ENCODE peak calls at places on chromosomes 13 and 19, in nine cellular contexts. B is gastrocnemius medialis; C is lung; P is foreskin keratinocyte; G is CD4-positive, CD25-positive, alpha-beta regulatory T cell; D is ascending aorta; T is body of pancreas; Y is upper lobe of right lung; H is prostate gland. Z is an unnamed sample. For H3K4me1, the result is how much of the 10 kb centered on the place peaks cover.

GRCh38 chr13:59269476-59269875 is 894.3 kb downstream of the DIAPH3 start:
- DNase-seq in H (no peak), B (no peak), D (no peak), Y (no peak), G (no peak), C (no peak), T (no peak), P (peak), Z (no peak)

GRCh38 chr19:29784598-29785223 is 27.1 kb upstream of the CCNE1 start:
- DNase-seq in D (no peak), G (no peak), C (no peak), B (no peak), T (no peak), Y (no peak), P (no peak), H (no peak), Z (no peak)

GRCh38 chr19:10461047-10461949 is 41.0 kb downstream of the PDE4A start:
- DNase-seq in H (peak), G (peak), T (peak), C (peak), B (peak), D (peak), Y (peak), P (peak), Z (peak)

GRCh38 chr19:2176336-2176994 is 12.7 kb downstream of the DOT1L start:
- DNase-seq in Y (no peak), G (no peak), P (peak), D (no peak), H (peak), C (peak), T (no peak), B (peak), Z (no peak)

GRCh38 chr13:63088226-63088625 is 1672.6 kb upstream of the PCDH20 start:
- DNase-seq in H (no peak), T (no peak), P (peak), D (no peak), C (no peak), B (no peak), Y (no peak), G (no peak), Z (no peak)

GRCh38 chr13:94416454-94417080 is 62.9 kb downstream of the DCT start:
- DNase-seq in G (no peak), T (no peak), H (no peak), D (no peak), B (no peak), Y (no peak), C (no peak), P (no peak), Z (no peak)

GRCh38 chr13:86757236-86757978 is 913.8 kb upstream of the SLITRK5 start:
- DNase-seq in H (no peak), G (no peak), P (no peak), C (no peak), B (no peak), Y (no peak), D (no peak), T (no peak), Z (no peak)

GRCh38 chr19:35253316-35254286 is 4.8 kb downstream of the LSR start:
- DNase-seq in P (no peak), B (no peak), T (no peak), H (no peak), G (no peak), D (no peak), Y (peak), C (peak), Z (no peak)

GRCh38 chr13:90445179-90445578 is 902.3 kb upstream of the MIR17HG start:
- DNase-seq in C (no peak), H (no peak), D (peak), B (no peak), P (peak), Y (no peak), G (no peak), T (peak), Z (no peak)

GRCh38 chr13:108632649-108633167 is 3.3 kb downstream of the MYO16 start:
- DNase-seq in D (no peak), Y (no peak), T (no peak), C (no peak), P (no peak), G (no peak), H (no peak), B (no peak), Z (no peak)

GRCh38 chr19:48635263-48635965 is 1.8 kb downstream of the DBP start:
- DNase-seq in D (peak), H (peak), C (peak), T (peak), G (peak), B (peak), Y (peak), P (no peak), Z (peak)

GRCh38 chr19:17539288-17540117 is 15.9 kb upstream of the COLGALT1 start:
- DNase-seq in H (peak), P (peak), C (peak), B (peak), T (peak), D (peak), Y (peak), G (peak), Z (peak)

GRCh38 chr13:21675095-21676007 is 4.5 kb downstream of the FGF9 start:
- DNase-seq in B (no peak), P (no peak), H (no peak), C (no peak), T (peak), D (no peak), G (peak), Y (peak), Z (no peak)

GRCh38 chr13:79385694-79386093 is 20.4 kb downstream of the RBM26 start:
- DNase-seq in B (no peak), G (no peak), C (no peak), P (peak), T (no peak), H (no peak), D (no peak), Y (no peak), Z (no peak)

GRCh38 chr19:1136201-1136600 is 32.4 kb downstream of the GPX4 start:
- DNase-seq in H (no peak), D (no peak), P (no peak), C (no peak), Y (no peak), B (no peak), T (no peak), G (no peak), Z (no peak)

GRCh38 chr13:110625771-110626321 is 10.5 kb downstream of the NAXD start:
- DNase-seq in B (no peak), H (peak), D (no peak), Y (no peak), G (no peak), C (no peak), P (no peak), T (no peak), Z (no peak)

GRCh38 chr19:31943305-31943704 is 402.1 kb upstream of the ZNF507 start:
- DNase-seq in G (no peak), T (no peak), Y (no peak), D (no peak), B (no peak), P (no peak), C (no peak), H (peak), Z (no peak)

GRCh38 chr19:58274771-58275199 is 4.0 kb upstream of the ZNF8 start:
- DNase-seq in B (no peak), D (no peak), T (no peak), H (no peak), G (no peak), Y (no peak), P (peak), C (no peak), Z (no peak)

GRCh38 chr19:45848922-45849321 is 14.0 kb downstream of the SYMPK start:
- DNase-seq in D (no peak), Y (no peak), G (no peak), B (no peak), P (no peak), C (no peak), H (no peak), T (no peak), Z (no peak)

GRCh38 chr19:40223135-40223822 is 3.2 kb downstream of the CCNP start:
- DNase-seq in P (peak), T (no peak), D (no peak), G (peak), H (no peak), Y (no peak), B (no peak), C (no peak), Z (no peak)

GRCh38 chr19:55283548-55284393 is at the start of gene BRSK1:
- DNase-seq in T (peak), D (peak), G (no peak), P (no peak), Y (no peak), H (no peak), C (no peak), B (no peak), Z (no peak)
- H3K27ac ChIP-seq in T (no peak), D (peak), G (no peak), P (no peak), Y (no peak), H (peak), C (no peak), B (no peak), Z (peak)

DNA sequence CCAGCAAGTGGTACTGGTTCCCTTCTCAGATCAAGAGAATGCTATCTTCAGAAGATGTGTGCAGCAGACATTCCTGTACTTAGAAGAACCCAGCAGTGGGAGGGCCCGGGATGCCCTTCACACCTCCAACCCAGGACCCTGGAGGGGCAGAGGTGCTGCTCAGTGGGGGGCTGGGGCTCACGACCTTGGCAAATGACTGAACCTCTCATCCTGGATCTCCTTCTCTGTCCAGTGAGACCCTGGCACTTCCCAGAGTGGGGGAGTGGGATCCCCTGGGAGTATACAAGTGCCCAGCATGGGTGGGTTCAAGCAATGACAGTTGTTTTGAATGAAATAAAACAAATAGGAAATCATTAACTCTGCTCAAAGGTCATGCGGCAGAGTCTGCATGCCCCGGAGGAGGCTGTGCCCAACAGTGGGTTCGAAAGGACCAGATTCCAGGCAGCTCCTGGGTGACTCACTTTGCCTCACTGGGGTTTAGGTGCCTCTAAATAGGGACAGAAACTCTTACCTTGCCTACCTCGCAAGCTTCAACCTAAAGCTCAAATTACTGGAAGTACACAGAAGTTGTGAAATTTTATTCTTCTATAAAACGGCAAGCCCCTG is 26.9 kb downstream of the GGACT start:
- DNase-seq in H (no peak), P (no peak), D (no peak), C (no peak), Y (peak), G (no peak), B (no peak), T (no peak), Z (no peak)
- H3K4me1 ChIP-seq in H (under half), P (under half), D (under half), C (under half), Y (under half), G (under half), B (under half), T (under half), Z (under half)

DNA sequence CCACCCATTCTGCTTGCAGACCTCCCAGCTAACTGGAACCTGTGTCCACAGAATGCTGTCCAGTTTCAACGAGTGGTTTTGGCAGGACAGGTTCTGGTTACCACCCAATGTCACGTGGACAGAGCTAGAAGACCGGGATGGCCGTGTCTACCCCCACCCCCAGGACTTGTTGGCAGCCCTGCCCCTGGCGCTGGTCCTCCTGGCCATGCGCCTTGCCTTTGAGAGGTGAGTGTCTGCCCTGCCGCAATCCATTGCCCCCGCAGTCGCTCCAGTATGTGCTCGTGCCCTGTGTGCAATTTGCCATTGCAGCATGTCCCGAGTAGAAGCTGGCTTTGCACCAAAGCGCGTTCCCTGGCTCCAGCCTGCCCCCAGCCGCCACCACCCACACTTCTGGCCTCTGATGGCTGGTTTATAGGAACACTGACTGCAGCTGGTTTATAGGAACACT is 41.9 kb downstream of the CERS4 start:
- DNase-seq in H (peak), B (peak), Y (peak), C (peak), G (no peak), P (no peak), D (peak), T (peak), Z (peak)
- H3K27ac ChIP-seq in H (peak), B (peak), Y (peak), C (peak), G (no peak), P (no peak), D (no peak), T (peak), Z (peak)

GRCh38 chr19:33290956-33291622 is 11.2 kb downstream of the CEBPA start:
- DNase-seq in B (no peak), D (no peak), Y (peak), H (no peak), P (peak), T (no peak), G (no peak), C (peak), Z (no peak)
- H3K4me1 ChIP-seq in B (under half), D (under half), Y (under half), H (under half), P (under half), T (under half), G (under half), C (under half), Z (under half)

DNA sequence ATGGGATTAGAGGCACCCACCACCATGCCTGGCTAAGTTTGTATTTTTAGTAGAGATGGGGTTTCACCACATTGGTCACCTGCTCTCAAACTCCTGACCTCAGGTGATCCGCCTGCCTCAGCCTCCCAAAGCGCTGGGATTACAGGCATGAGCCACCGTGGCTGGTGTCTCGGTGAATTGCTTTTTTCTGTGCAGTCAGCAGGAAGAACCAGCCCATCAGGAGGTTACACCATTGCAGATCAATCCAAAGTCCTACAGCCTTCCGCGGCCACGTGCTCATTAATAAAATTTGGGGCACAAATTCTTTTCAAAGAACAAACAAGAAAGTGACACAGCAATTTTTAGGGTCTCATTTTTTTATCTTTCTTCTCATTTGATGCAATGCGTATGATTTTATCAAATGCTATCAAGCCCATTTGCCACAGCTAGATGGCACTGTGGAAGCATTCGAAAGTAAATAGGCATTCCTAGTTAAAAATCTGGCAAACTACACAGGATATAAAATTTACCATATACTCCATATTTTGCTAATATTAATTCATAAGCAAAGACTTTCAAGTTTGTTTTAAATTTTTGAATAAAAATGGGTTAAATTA is 54.4 kb upstream of the ZNF835 start:
- DNase-seq in C (no peak), G (no peak), D (no peak), B (no peak), Y (no peak), H (no peak), T (no peak), P (no peak), Z (no peak)
- H3K27ac ChIP-seq in C (no peak), G (no peak), D (no peak), B (no peak), Y (no peak), H (no peak), T (no peak), P (no peak), Z (no peak)

DNA sequence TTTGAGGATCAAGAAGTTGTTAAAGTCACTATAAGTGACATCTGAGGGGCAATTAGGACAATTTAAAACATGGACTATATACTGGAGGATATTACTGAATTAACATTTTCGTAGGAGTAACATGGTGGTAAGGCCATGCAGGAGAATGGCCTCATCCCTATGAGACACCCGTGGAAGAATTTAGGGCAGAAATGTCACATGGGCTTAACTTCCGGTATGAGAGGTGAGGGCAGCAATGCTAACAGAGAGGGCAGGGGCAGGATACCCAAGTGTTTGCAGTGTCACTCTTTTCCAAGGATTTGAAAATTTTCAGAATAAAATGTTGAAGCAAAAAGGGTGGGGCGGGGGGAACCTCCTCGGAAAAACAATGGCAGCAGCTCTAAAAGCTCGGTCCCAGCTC is 23.6 kb downstream of the RANBP3 start:
- DNase-seq in D (no peak), G (no peak), T (no peak), P (no peak), H (no peak), B (no peak), Y (no peak), C (no peak), Z (no peak)
- H3K4me1 ChIP-seq in D (under half), G (half or more), T (half or more), P (under half), H (under half), B (half or more), Y (half or more), C (under half), Z (under half)

GRCh38 chr13:113897966-113898365 is 34.1 kb upstream of the GAS6 start:
- DNase-seq in H (no peak), P (no peak), T (no peak), G (no peak), D (no peak), Y (no peak), C (peak), B (no peak), Z (no peak)
- H3K27ac ChIP-seq in H (no peak), P (no peak), T (no peak), G (no peak), D (no peak), Y (peak), C (no peak), B (no peak), Z (no peak)

GRCh38 chr19:42277821-42278809 is 9.1 kb downstream of the CIC start:
- DNase-seq in B (no peak), Y (no peak), H (peak), T (peak), C (no peak), P (peak), D (no peak), G (no peak), Z (no peak)
- H3K4me1 ChIP-seq in B (half or more), Y (half or more), H (under half), T (half or more), C (under half), P (under half), D (half or more), G (half or more), Z (half or more)

DNA sequence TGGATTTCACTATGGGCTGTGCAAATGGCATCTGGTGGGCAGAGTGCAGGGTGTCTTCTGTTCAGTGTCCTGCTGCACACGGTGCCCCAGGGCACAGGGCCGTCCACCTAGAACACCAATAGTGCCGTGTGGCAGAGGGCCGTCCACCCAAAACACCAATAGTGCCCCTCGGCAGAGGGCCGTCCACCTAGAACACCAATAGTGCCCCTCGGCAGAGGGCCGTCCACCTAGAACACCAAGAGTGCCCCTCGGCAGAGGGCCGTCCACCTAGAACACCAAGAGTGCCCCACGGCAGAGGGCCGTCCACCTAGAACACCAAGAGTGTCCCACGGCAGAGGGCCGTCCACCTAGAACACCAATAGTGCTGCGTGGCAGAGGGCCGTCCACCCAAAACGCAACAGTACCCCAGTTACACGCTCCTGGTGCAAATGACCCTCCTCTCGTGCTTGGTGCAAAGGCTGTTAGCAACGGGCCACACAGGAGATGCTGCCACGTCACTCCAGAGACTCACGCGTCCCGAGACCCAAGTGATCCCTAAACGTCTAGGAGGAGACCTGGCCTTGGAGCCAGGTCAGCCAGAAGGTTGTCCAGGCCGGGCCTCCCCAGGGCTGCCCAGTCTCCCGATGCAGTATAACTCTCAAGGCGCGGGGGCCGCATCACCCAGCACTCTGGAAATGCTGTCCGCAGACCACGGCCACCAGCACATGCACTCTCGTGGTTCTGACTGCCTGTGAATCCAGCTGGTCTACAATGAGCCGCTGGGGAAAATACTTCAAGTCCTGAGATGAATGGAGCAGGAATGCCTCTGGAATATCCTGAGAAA is 51.5 kb downstream of the RASA3 start:
- DNase-seq in B (peak), G (no peak), T (no peak), D (peak), C (no peak), P (no peak), Y (peak), H (no peak), Z (no peak)
- H3K27ac ChIP-seq in B (no peak), G (no peak), T (peak), D (no peak), C (no peak), P (no peak), Y (no peak), H (no peak), Z (no peak)

Z was measured in tibial artery.